ENCODE peak calls at places on chromosomes 6 and 20, in five cellular contexts. Y is H9, S is PC-3, K is mammary epithelial cell, Z is neural progenitor cell. A is an unnamed sample. For H3K4me1, the result is how much of the 10 kb centered on the place peaks cover.

GRCh38 chr6:149235130-149235561 is 82.4 kb upstream of the TAB2 start:
- DNase-seq in Y (no peak), S (peak), K (peak), Z (no peak), A (peak)

GRCh38 chr6:116316772-116317467 is 37.2 kb upstream of the TSPYL1 start:
- DNase-seq in Y (no peak), S (no peak), K (no peak), Z (no peak), A (no peak)

GRCh38 chr6:168699631-168700315 is 258.8 kb downstream of the SMOC2 start:
- DNase-seq in Y (no peak), S (no peak), K (no peak), Z (no peak), A (no peak)

GRCh38 chr6:141057761-141058160 is 1075.0 kb upstream of the GJE1 start:
- DNase-seq in Y (no peak), S (no peak), K (no peak), Z (no peak), A (no peak)

GRCh38 chr20:5531318-5532081 is 214.7 kb upstream of the PROKR2 start:
- DNase-seq in Y (no peak), S (peak), K (peak), Z (no peak), A (peak)

GRCh38 chr20:38217791-38218565 is 42.6 kb downstream of the KIAA1755 start:
- DNase-seq in Y (no peak), S (peak), K (peak), Z (peak), A (peak)

GRCh38 chr20:23937303-23938117 is 51.1 kb downstream of the GGTLC1 start:
- DNase-seq in Y (peak), S (peak), K (peak), Z (peak), A (peak)

GRCh38 chr6:48979085-48979484 is 484.0 kb downstream of the MMUT start:
- DNase-seq in Y (no peak), S (no peak), K (no peak), Z (no peak), A (no peak)

GRCh38 chr20:52974155-52974554 is 2.0 kb downstream of the TSHZ2 start:
- DNase-seq in Y (no peak), S (no peak), K (peak), Z (no peak), A (no peak)

GRCh38 chr6:79494841-79495240 is 42.4 kb downstream of the LCA5 start:
- DNase-seq in Y (peak), S (no peak), K (no peak), Z (peak), A (no peak)

GRCh38 chr6:152952866-152953509 is 29.9 kb downstream of the FBXO5 start:
- DNase-seq in Y (no peak), S (peak), K (peak), Z (peak), A (no peak)

GRCh38 chr6:18263561-18264337 is 581 bp downstream of the DEK start:
- DNase-seq in Y (no peak), S (peak), K (peak), Z (no peak), A (no peak)

GRCh38 chr20:50376888-50377459 is 133.2 kb upstream of the PTPN1 start:
- DNase-seq in Y (no peak), S (peak), K (peak), Z (no peak), A (peak)

GRCh38 chr6:36755435-36756348 is 58.1 kb downstream of the RAB44 start:
- DNase-seq in Y (no peak), S (peak), K (peak), Z (no peak), A (peak)

GRCh38 chr6:31270788-31271640 is 878 bp downstream of the HLA-C start:
- DNase-seq in Y (peak), S (peak), K (peak), Z (peak), A (peak)

GRCh38 chr6:170082531-170083187 is 208.2 kb downstream of the DLL1 start:
- DNase-seq in Y (peak), S (peak), K (peak), Z (no peak), A (no peak)

GRCh38 chr6:21987501-21987957 is 309.3 kb downstream of the PRL start:
- DNase-seq in Y (no peak), S (peak), K (peak), Z (peak), A (peak)

GRCh38 chr20:50691585-50692552 is 527 bp upstream of the RIPOR3 start:
- DNase-seq in Y (peak), S (no peak), K (peak), Z (peak), A (no peak)

GRCh38 chr20:227439-228105 is 514 bp downstream of the DEFB129 start:
- DNase-seq in Y (no peak), S (no peak), K (no peak), Z (no peak), A (no peak)

GRCh38 chr6:103983000-103983399 is 876.7 kb downstream of the HACE1 start:
- DNase-seq in Y (no peak), S (no peak), K (no peak), Z (no peak), A (no peak)

GRCh38 chr6:158642805-158643489 is 1.6 kb downstream of the DYNLT1 start:
- DNase-seq in Y (no peak), S (peak), K (peak), Z (no peak), A (no peak)

GRCh38 chr20:49420292-49420691 is 62.2 kb downstream of the KCNB1 start:
- DNase-seq in Y (no peak), S (peak), K (peak), Z (no peak), A (peak)

GRCh38 chr20:6525447-6526303 is 241.8 kb upstream of the BMP2 start:
- DNase-seq in Y (peak), S (no peak), K (peak), Z (peak), A (no peak)

GRCh38 chr6:34819571-34820480 is 27.9 kb downstream of the BLTP3A start:
- DNase-seq in Y (no peak), S (no peak), K (no peak), Z (no peak), A (no peak)

GRCh38 chr6:84791927-84792326 is 27.5 kb upstream of the TBX18 start:
- DNase-seq in Y (no peak), S (no peak), K (no peak), Z (no peak), A (no peak)

GRCh38 chr6:40369891-40370290 is 217.3 kb downstream of the LRFN2 start:
- DNase-seq in Y (no peak), S (no peak), K (no peak), Z (no peak), A (no peak)

GRCh38 chr6:54010340-54011276 is 100.6 kb upstream of the MLIP start:
- DNase-seq in Y (no peak), S (peak), K (no peak), Z (no peak), A (no peak)

GRCh38 chr20:7856756-7857155 is 83.5 kb downstream of the HAO1 start:
- DNase-seq in Y (no peak), S (peak), K (peak), Z (no peak), A (no peak)

GRCh38 chr6:89311853-89312531 is 3.1 kb downstream of the GABRR2 start:
- DNase-seq in Y (peak), S (peak), K (no peak), Z (peak), A (peak)

GRCh38 chr20:57157106-57157691 is 109.2 kb downstream of the BMP7 start:
- DNase-seq in Y (no peak), S (no peak), K (no peak), Z (no peak), A (no peak)

GRCh38 chr20:49685161-49685601 is 28.5 kb downstream of the B4GALT5 start:
- DNase-seq in Y (no peak), S (no peak), K (no peak), Z (no peak), A (no peak)

GRCh38 chr6:29676981-29677601 is 3.9 kb downstream of the ZFP57 start:
- DNase-seq in Y (no peak), S (peak), K (peak), Z (no peak), A (peak)

GRCh38 chr20:38990728-38991127 is 28.6 kb downstream of the DHX35 start:
- DNase-seq in Y (no peak), S (no peak), K (no peak), Z (no peak), A (no peak)

GRCh38 chr6:163744256-163744925 is 329.9 kb downstream of the QKI start:
- DNase-seq in Y (no peak), S (no peak), K (no peak), Z (no peak), A (no peak)

GRCh38 chr20:17504898-17505663 is 26.1 kb downstream of the BFSP1 start:
- DNase-seq in Y (peak), S (peak), K (peak), Z (peak), A (peak)

GRCh38 chr6:122833229-122833556 is 44.1 kb downstream of the SMPDL3A start:
- DNase-seq in Y (peak), S (no peak), K (no peak), Z (peak), A (no peak)

GRCh38 chr6:107962723-107963122 is 4.7 kb upstream of the SEC63 start:
- DNase-seq in Y (no peak), S (no peak), K (no peak), Z (no peak), A (no peak)
- H3K4me1 ChIP-seq in Y (under half), S (under half), K (under half), Z (under half), A (under half)

DNA sequence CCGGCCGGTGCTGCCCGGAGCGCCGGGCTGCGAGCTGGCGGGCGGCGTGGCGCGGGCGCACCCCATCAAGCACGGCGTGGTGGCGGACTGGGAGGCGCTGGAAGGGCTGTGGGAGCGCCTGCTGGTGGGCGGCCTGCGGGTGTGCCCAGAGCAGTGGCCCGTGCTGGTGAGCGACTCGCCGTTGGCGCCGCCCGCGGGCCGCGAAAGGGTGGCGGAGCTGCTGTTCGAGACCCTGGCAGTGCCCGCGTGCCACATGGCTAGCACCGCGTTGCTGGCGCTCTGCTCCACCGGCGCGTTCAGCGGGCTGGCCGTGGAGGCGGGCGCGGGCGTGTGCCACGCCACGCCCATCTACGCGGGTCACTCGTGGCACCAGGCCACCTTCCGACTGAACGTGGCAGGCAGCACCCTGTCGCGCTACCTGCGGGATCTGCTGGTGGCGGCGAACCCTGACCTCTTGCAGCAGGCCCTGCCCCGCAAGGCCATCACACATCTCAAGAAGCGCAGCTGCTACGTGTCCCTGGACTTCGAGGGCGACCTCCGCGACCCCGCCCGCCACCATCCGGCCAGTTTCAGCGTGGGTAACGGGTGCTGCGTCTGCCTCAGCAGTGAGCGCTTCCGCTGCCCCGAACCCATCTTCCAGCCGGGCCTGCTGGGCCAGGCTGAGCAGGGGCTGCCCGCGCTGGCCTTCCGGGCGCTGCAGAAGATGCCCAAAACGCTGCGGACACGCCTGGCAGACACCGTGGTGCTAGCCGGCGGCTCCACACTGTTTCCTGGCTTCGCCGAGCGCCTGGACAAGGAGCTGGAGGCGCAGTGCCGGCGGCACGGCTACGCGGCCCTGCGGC is 723 bp downstream of the ACTL10 start:
- DNase-seq in Y (peak), S (peak), K (peak), Z (no peak), A (peak)
- H2AFZ ChIP-seq in Y (no peak), S (peak), K (peak), Z (no peak), A (peak)

DNA sequence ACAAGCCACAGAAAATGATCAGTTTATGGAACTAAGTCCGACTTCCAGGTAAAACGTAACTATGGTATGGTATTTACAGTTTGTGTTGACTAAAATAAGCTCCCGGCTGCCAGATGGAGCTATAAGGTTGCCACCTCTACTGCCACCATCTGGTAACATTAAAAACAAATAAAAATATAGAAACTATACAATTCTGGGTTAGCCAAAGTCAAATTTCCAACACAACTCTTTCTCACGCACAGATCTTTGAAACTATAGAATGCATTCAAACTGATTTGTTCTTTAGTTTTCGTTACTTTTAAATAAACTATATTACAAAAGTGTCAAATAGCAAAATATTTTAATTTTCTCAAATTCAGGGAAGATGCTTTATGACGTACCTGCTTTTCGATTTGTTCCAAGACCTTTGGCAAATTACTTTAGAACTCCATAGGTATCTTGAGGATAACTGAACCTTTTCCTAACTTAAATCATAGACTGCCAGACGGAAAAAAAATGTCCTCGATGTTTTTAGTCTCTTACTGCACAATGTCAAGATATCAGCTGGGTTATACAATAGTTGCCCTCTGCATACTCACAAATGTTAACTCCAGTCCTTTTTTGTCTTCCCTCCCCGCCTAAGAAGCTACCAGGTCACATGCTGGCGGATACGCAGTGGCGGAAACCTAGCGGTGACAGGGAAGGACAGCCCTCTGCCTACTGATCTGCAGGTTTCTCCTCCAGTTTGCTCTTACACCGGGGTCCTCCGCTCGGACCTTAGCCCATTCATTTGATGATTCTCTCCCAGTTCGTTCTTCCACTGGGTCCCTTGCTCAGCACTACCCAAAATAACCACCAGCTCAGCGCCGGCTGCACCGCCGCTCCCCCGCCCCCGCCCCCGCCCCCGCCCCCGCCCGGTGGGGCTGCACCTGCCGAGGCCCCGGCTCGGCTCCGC is 888 bp downstream of the SLC17A5 start:
- DNase-seq in Y (peak), S (peak), K (peak), Z (peak), A (peak)
- TF ChIP-seq CTCF in Y (peak), S (peak), K (peak), Z (peak), A (peak)

GRCh38 chr6:7883381-7883780 is 27.2 kb downstream of the TXNDC5 start:
- DNase-seq in Y (no peak), S (no peak), K (no peak), Z (no peak), A (no peak)

GRCh38 chr6:7888587-7889357 is 21.8 kb downstream of the TXNDC5 start:
- DNase-seq in Y (no peak), S (no peak), K (no peak), Z (no peak), A (no peak)

GRCh38 chr6:7886132-7886531 is 24.5 kb downstream of the TXNDC5 start:
- DNase-seq in Y (no peak), S (no peak), K (no peak), Z (no peak), A (no peak)

GRCh38 chr6:7891098-7891872 is 19.3 kb downstream of the TXNDC5 start:
- DNase-seq in Y (no peak), S (no peak), K (no peak), Z (no peak), A (no peak)

GRCh38 chr6:7887278-7887991 is 23.2 kb downstream of the TXNDC5 start:
- DNase-seq in Y (no peak), S (no peak), K (no peak), Z (no peak), A (no peak)
- H3K4me1 ChIP-seq in Y (under half), S (under half), K (under half), Z (under half), A (under half)

GRCh38 chr6:134967711-134968110 is 17.8 kb upstream of the ALDH8A1 start:
- DNase-seq in Y (no peak), S (no peak), K (no peak), Z (no peak), A (no peak)

GRCh38 chr6:134964451-134965203 is 14.7 kb upstream of the ALDH8A1 start:
- DNase-seq in Y (no peak), S (no peak), K (no peak), Z (no peak), A (no peak)

GRCh38 chr6:134961366-134961765 is 11.5 kb upstream of the ALDH8A1 start:
- DNase-seq in Y (no peak), S (no peak), K (no peak), Z (no peak), A (no peak)

GRCh38 chr6:134959603-134960002 is 9.7 kb upstream of the ALDH8A1 start:
- DNase-seq in Y (no peak), S (no peak), K (no peak), Z (no peak), A (no peak)

GRCh38 chr6:134962421-134962820 is 12.5 kb upstream of the ALDH8A1 start:
- DNase-seq in Y (no peak), S (no peak), K (peak), Z (no peak), A (no peak)
- H2AFZ ChIP-seq in Y (no peak), S (no peak), K (peak), Z (no peak), A (no peak)

GRCh38 chr6:132669690-132670291 is 10.8 kb upstream of the TAAR1 start:
- DNase-seq in Y (no peak), S (peak), K (peak), Z (peak), A (peak)
- TF ChIP-seq CTCF in Y (peak), S (peak), K (peak), Z (peak), A (peak)

GRCh38 chr6:56242343-56242742 is 5.0 kb downstream of the COL21A1 start:
- DNase-seq in Y (no peak), S (no peak), K (peak), Z (no peak), A (no peak)
- H3K4me1 ChIP-seq in Y (under half), S (under half), K (under half), Z (under half), A (under half)

DNA sequence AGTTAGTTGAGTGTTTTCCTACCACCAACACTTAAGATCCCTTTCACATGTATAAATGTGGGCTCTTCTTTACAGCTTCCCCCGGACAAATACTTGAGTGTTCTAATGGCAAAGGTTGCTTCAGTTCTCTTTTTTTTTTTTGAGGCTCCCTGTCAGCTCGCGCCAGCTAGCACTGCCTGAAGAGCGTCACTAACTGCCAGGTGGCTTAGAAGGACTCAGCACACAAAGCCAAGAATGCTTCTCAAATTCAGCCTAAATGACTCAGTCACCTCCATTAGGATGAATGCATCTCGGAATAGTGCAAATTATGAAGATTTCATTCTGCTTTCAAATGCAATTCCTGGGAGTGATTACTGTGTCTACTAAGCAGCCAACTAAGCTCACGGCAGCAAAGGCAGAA is 150.7 kb upstream of the BTBD3 start:
- DNase-seq in Y (peak), S (peak), K (no peak), Z (no peak), A (no peak)
- H2AFZ ChIP-seq in Y (no peak), S (peak), K (peak), Z (no peak), A (no peak)

GRCh38 chr20:13262302-13262650 is 41.2 kb downstream of the ISM1 start:
- DNase-seq in Y (no peak), S (no peak), K (no peak), Z (no peak), A (no peak)
- TF ChIP-seq CTCF in Y (no peak), S (peak), K (no peak), Z (no peak), A (no peak)

GRCh38 chr6:108574457-108575149 is 13.9 kb downstream of the FOXO3 start:
- DNase-seq in Y (no peak), S (no peak), K (no peak), Z (no peak), A (no peak)
- H3K4me1 ChIP-seq in Y (under half), S (under half), K (under half), Z (under half), A (under half)

A was measured in PC-9.